ENCODE peak calls at places on chromosomes 3 and 15, in nine cellular contexts. U is fibroblast of the aortic adventitia, G is neural progenitor cell, V is choroid plexus epithelial cell, I is OCI-LY7, H is Calu3, A is upper lobe of right lung, T is progenitor cell of endocrine pancreas, Q is endothelial cell. O is an unnamed sample.

GRCh38 chr3:71924721-71925120 is 139.8 kb upstream of the PROK2 start:
- DNase-seq in V (no peak), T (no peak), U (no peak), I (no peak), A (no peak), Q (no peak), G (no peak), H (no peak), O (no peak)

GRCh38 chr3:5092018-5092417 is 30.1 kb upstream of the ARL8B start:
- DNase-seq in G (no peak), Q (no peak), V (no peak), A (no peak), I (no peak), H (no peak), T (no peak), U (no peak), O (no peak)

GRCh38 chr3:165642761-165643432 is 194.3 kb downstream of the BCHE start:
- DNase-seq in G (no peak), H (peak), T (no peak), I (no peak), U (peak), A (no peak), Q (no peak), V (peak), O (no peak)

GRCh38 chr3:29454326-29454725 is 173.5 kb downstream of the RBMS3 start:
- DNase-seq in I (no peak), U (no peak), Q (no peak), V (no peak), G (no peak), H (no peak), A (no peak), T (no peak), O (no peak)

GRCh38 chr3:125245521-125245920 is 33.0 kb upstream of the SLC12A8 start:
- DNase-seq in I (no peak), Q (no peak), T (no peak), H (no peak), V (peak), A (no peak), U (no peak), G (no peak), O (no peak)

GRCh38 chr3:18827664-18828063 is 320.6 kb upstream of the KCNH8 start:
- DNase-seq in H (no peak), V (no peak), I (no peak), Q (no peak), G (no peak), A (no peak), U (no peak), T (no peak), O (no peak)

GRCh38 chr15:38685686-38686339 is 121.2 kb upstream of the RASGRP1 start:
- DNase-seq in G (no peak), T (no peak), H (no peak), I (no peak), A (no peak), Q (no peak), V (no peak), U (no peak), O (no peak)

GRCh38 chr3:192372627-192373026 is 354.7 kb downstream of the FGF12 start:
- DNase-seq in Q (no peak), T (no peak), A (no peak), I (no peak), H (no peak), G (no peak), V (no peak), U (no peak), O (no peak)

GRCh38 chr3:118842147-118842863 is 192.3 kb downstream of the IGSF11 start:
- DNase-seq in A (no peak), U (no peak), Q (no peak), V (peak), G (peak), H (no peak), T (no peak), I (no peak), O (no peak)

GRCh38 chr15:40414816-40415215 is 9.2 kb downstream of the IVD start:
- DNase-seq in U (no peak), V (no peak), I (no peak), H (no peak), G (no peak), T (no peak), Q (no peak), A (no peak), O (no peak)

GRCh38 chr3:58260733-58261132 is 23.1 kb downstream of the ABHD6 start:
- DNase-seq in I (no peak), A (no peak), Q (no peak), H (no peak), U (no peak), G (no peak), T (no peak), V (peak), O (peak)

GRCh38 chr3:40997711-40998519 is 201.4 kb upstream of the CTNNB1 start:
- DNase-seq in A (no peak), Q (no peak), T (no peak), V (no peak), G (no peak), U (no peak), H (no peak), I (no peak), O (no peak)

GRCh38 chr3:36394176-36394575 is 13.9 kb downstream of the STAC start:
- DNase-seq in I (no peak), U (peak), T (no peak), A (no peak), Q (no peak), V (peak), H (no peak), G (no peak), O (no peak)

GRCh38 chr3:78368576-78369345 is 1328.9 kb downstream of the ROBO2 start:
- DNase-seq in Q (no peak), H (no peak), U (no peak), T (no peak), A (no peak), I (no peak), G (no peak), V (no peak), O (no peak)

GRCh38 chr3:161559177-161559998 is 62.8 kb downstream of the OTOL1 start:
- DNase-seq in H (peak), G (peak), A (no peak), T (no peak), U (peak), I (peak), Q (peak), V (peak), O (no peak)

GRCh38 chr3:109114746-109115145 is 3.2 kb downstream of the MORC1 start:
- DNase-seq in V (no peak), Q (no peak), H (no peak), I (no peak), U (no peak), G (no peak), T (no peak), A (no peak), O (no peak)

GRCh38 chr3:105979961-105980360 is 111.1 kb upstream of the CBLB start:
- DNase-seq in G (no peak), U (peak), I (no peak), H (no peak), Q (no peak), V (no peak), T (no peak), A (no peak), O (no peak)

GRCh38 chr3:35393916-35394315 is 245.4 kb upstream of the ARPP21 start:
- DNase-seq in I (no peak), A (no peak), U (no peak), T (no peak), V (peak), G (no peak), H (no peak), Q (no peak), O (no peak)

GRCh38 chr15:52733078-52733477 is 53.9 kb upstream of the ATOSA start:
- DNase-seq in T (no peak), U (peak), A (no peak), G (no peak), V (peak), I (no peak), H (no peak), Q (no peak), O (no peak)

GRCh38 chr3:115709135-115709534 is 85.8 kb downstream of the GAP43 start:
- DNase-seq in V (no peak), I (no peak), T (no peak), U (no peak), G (no peak), Q (no peak), A (no peak), H (no peak), O (no peak)

GRCh38 chr3:159865042-159865579 is 123.5 kb upstream of the IL12A start:
- DNase-seq in T (no peak), G (no peak), H (no peak), I (no peak), Q (no peak), A (no peak), V (peak), U (peak), O (no peak)

GRCh38 chr3:36596411-36596810 is 167.9 kb downstream of the DCLK3 start:
- DNase-seq in T (no peak), Q (no peak), U (no peak), H (no peak), V (peak), G (no peak), A (no peak), I (no peak), O (no peak)

GRCh38 chr15:81851307-81851706 is 194.5 kb downstream of the MEX3B start:
- DNase-seq in I (no peak), Q (no peak), T (no peak), H (no peak), U (no peak), V (no peak), A (no peak), G (no peak), O (no peak)

GRCh38 chr3:107065094-107065861 is 312.0 kb upstream of the CCDC54 start:
- DNase-seq in A (no peak), Q (peak), G (no peak), U (peak), I (no peak), H (no peak), T (no peak), V (no peak), O (no peak)

GRCh38 chr15:66085128-66085527 is 168.4 kb downstream of the MEGF11 start:
- DNase-seq in V (no peak), Q (peak), I (peak), A (no peak), H (peak), G (no peak), U (no peak), T (no peak), O (no peak)

GRCh38 chr15:60918234-60918964 is 310.7 kb downstream of the RORA start:
- DNase-seq in H (peak), A (no peak), I (no peak), V (no peak), Q (no peak), T (peak), G (no peak), U (no peak), O (no peak)

GRCh38 chr3:46851364-46852328 is 11.6 kb downstream of the MYL3 start:
- DNase-seq in A (peak), U (no peak), I (no peak), H (no peak), T (no peak), Q (no peak), V (no peak), G (no peak), O (peak)

GRCh38 chr3:146928421-146929059 is 323.4 kb upstream of the PLSCR5 start:
- DNase-seq in Q (no peak), A (no peak), G (no peak), V (no peak), U (no peak), H (no peak), T (no peak), I (no peak), O (no peak)

GRCh38 chr3:105157016-105157765 is 209.5 kb upstream of the ALCAM start:
- DNase-seq in I (no peak), Q (no peak), G (peak), A (no peak), T (no peak), H (no peak), V (no peak), U (no peak), O (no peak)

GRCh38 chr15:69035205-69035917 is 20.9 kb downstream of the NOX5 start:
- DNase-seq in V (no peak), H (peak), A (no peak), U (no peak), T (no peak), Q (peak), G (peak), I (no peak), O (no peak)
- TF ChIP-seq CTCF in V (peak), H (no peak), A (no peak), U (no peak), T (peak), Q (no peak), G (peak), I (no peak), O (no peak)

GRCh38 chr3:126959921-126960603 is 22.9 kb upstream of the PLXNA1 start:
- DNase-seq in A (peak), T (no peak), Q (peak), G (peak), V (peak), H (no peak), I (no peak), U (peak), O (no peak)
- TF ChIP-seq CTCF in A (no peak), T (peak), Q (no peak), G (peak), V (peak), H (no peak), I (no peak), U (peak), O (no peak)

DNA sequence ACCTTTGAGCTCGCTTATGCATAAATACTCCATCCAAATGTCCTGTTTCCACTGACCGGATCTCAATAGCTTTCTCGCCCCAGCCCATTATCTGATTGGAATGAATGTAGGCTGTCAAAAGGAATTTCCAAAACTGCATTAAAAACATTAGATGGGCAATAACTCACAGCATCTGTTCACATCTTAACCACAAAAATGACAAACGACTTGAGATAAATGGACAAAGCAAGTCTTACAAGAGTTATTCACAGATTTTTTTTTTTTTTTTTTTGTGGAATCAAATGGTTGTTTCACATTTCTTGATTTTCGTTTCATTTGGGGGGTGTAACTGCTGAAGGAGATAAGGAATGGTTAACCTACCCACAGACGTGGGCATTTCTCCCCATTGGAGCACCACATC is 39.7 kb upstream of the SLC2A2 start:
- DNase-seq in T (no peak), G (no peak), V (no peak), Q (no peak), I (no peak), H (no peak), A (no peak), U (no peak), O (no peak)
- TF ChIP-seq CTCF in T (no peak), G (no peak), V (no peak), Q (no peak), I (no peak), H (no peak), A (no peak), U (no peak), O (no peak)

DNA sequence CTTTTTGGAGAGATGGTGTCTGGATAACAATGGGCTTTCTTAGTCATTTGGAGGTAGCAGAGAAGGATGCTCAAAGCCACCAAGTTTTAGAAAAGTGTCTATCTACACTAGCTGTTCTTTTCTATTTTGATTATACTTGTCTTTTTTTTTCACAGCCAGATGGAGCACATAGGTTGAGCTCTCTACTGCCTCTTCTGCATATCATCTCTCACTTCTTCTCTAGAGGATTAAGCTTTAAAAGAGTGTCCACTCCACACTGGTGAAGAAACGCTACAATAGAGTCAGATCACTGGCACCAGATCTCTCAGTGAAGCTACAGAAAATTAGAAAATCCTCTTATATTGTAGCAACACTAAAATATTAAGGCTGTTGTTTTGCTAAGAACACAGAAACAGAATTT is 145.3 kb upstream of the MBNL1 start:
- DNase-seq in U (peak), V (peak), I (no peak), T (no peak), A (no peak), H (no peak), Q (no peak), G (no peak), O (no peak)
- TF ChIP-seq CTCF in U (no peak), V (peak), I (no peak), T (no peak), A (no peak), H (no peak), Q (no peak), G (no peak), O (no peak)

DNA sequence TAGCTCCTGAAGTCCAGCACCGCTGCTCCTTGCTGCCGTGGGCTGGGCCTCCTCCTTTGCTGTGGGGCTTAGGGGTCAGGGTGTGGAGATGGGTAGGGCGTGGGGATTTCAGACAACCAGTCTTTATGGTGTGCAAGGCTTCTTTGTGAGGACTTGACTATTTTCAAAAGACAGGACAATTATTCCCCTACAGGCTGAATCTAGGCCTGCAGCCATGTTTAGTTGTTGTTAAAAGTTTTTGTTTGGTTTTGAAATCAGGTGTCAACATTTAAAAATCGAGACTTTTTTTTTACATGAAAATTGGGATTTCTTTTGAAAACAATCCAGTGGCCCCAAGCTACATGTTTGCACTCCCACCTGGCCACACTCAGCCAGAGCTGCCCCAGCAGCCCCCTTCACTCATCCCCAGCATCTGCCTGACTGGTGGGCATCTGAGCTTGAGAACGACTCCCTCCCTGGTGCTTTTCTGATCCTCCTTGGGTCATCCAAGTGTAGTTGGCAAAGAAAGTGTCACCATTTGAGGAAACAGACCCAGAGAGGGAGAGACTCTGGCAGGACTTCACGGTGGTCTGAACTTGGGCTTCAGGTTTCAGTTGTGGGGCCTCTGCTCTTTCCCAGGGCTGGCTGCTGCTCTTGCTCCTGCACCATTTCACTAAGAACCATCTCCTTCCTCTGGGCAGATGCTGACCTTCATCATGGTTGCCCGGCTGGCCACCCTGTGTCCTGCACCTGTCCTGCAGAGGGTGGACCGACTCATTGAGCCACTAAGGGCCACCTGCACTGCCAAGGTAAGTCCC is 10.4 kb downstream of the RPL32 start:
- DNase-seq in T (no peak), V (peak), Q (no peak), I (no peak), U (no peak), H (no peak), A (peak), G (no peak), O (no peak)
- TF ChIP-seq CTCF in T (no peak), V (peak), Q (peak), I (peak), U (peak), H (peak), A (no peak), G (peak), O (peak)

GRCh38 chr3:170226426-170226960 is 4.3 kb downstream of the PRKCI start:
- DNase-seq in G (no peak), Q (no peak), V (peak), T (no peak), A (no peak), H (no peak), I (no peak), U (peak), O (no peak)

GRCh38 chr3:170225166-170225565 is 2.9 kb downstream of the PRKCI start:
- DNase-seq in V (no peak), H (no peak), G (no peak), I (no peak), T (no peak), U (no peak), Q (no peak), A (no peak), O (no peak)

GRCh38 chr3:170221924-170222646 is at the start of gene PRKCI:
- DNase-seq in I (peak), V (peak), U (peak), H (peak), G (peak), T (peak), A (peak), Q (peak), O (peak)

GRCh38 chr3:170220871-170221270 is 1.4 kb upstream of the PRKCI start:
- DNase-seq in V (no peak), U (peak), A (no peak), I (no peak), H (no peak), T (no peak), G (no peak), Q (no peak), O (no peak)

DNA sequence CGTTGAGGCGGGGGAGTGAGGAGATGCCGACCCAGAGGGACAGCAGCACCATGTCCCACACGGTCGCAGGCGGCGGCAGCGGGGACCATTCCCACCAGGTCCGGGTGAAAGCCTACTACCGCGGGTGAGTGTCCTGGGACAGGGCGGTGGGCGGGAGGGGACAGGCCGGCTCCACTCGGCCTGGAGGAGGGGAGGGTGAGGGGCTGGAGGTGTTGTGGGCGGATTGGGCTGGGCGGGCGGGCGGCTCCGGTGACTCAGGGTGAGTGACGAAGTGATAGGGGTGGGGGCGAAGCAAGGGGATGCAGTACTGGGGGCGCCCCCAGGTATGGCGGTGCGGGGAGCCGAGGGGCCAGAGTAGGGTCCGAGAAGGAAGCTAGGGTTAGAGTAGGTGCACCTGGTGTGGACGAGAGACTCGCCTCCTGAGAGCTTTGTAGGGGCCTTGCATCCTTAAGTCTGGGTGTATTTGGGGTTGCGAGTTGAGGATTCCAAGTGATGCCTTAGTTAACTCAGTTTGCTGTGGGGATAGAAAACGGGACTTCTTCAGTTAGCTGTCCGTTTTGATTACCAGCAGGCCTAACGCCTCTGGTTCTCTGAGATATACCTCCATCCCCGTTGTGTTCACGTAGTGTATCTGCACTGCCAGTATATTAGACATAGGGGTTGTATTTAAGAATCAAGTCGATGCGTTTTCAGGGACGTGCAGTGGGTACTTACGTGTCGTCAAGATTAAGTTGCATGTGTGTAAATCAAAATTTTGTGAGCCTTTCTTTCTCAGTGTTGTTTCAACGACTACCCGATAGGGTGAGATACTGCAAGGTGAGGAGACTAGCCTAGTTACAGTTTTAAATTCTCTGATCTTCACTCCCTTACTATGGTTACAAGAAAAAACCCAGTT is 670 bp downstream of the PRKCI start:
- DNase-seq in G (peak), V (peak), A (no peak), Q (no peak), I (peak), U (peak), H (peak), T (no peak), O (no peak)
- TF ChIP-seq CTCF in G (no peak), V (peak), A (peak), Q (no peak), I (peak), U (peak), H (no peak), T (peak), O (peak)

DNA sequence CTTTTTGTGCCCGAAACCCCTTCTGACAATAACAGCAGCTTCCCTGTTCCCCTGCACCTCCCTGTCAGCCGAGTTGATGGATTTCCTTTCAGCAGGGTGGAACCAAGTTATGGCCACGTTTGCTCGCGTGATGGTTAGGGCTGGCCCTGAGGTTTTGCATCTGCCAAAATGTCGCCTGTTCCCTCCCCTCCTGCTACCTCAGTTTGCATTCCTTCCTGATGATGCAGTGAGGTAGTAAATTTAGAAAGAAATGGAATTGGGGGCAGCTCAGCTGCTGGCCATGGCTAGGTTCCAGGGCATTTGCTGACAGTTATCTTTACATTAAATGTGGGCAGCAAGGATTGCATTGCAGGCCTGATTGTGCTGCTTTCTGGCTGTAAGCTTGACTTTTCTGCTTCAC is 13.2 kb downstream of the LIMD1 start:
- DNase-seq in V (no peak), I (no peak), U (peak), T (no peak), Q (no peak), H (no peak), G (no peak), A (no peak), O (no peak)
- TF ChIP-seq CTCF in V (no peak), I (no peak), U (no peak), T (no peak), Q (no peak), H (no peak), G (no peak), A (no peak), O (no peak)